ENCODE peak calls at places on chromosomes 7 and 10, in four cellular contexts. O is HepG2, E is A549, Y is GM12878. K is an unnamed sample.

GRCh38 chr7:105875505-105875904 is 894 bp downstream of the ATXN7L1 start:
- DNase-seq in E (no peak), Y (no peak), O (no peak), K (no peak)

GRCh38 chr7:69434350-69434749 is 163.9 kb upstream of the AUTS2 start:
- DNase-seq in E (no peak), Y (peak), O (no peak), K (no peak)

GRCh38 chr10:13945760-13946460 is 359.1 kb downstream of the PRPF18 start:
- DNase-seq in Y (no peak), E (no peak), O (no peak), K (no peak)

GRCh38 chr7:44143606-44144250 is 2.6 kb upstream of the MYL7 start:
- DNase-seq in Y (no peak), E (no peak), O (no peak), K (no peak)

GRCh38 chr7:20697351-20697750 is 81.9 kb downstream of the ABCB5 start:
- DNase-seq in Y (no peak), O (no peak), E (no peak), K (no peak)

GRCh38 chr7:39434012-39434411 is 132.2 kb upstream of the YAE1 start:
- DNase-seq in E (no peak), Y (no peak), O (no peak), K (no peak)

GRCh38 chr10:68155615-68156205 is 46.4 kb downstream of the MYPN start:
- DNase-seq in O (no peak), E (no peak), Y (no peak), K (no peak)

GRCh38 chr7:108413782-108414492 is 42.3 kb downstream of the NRCAM start:
- DNase-seq in O (no peak), E (peak), Y (no peak), K (no peak)

GRCh38 chr10:126919426-126919825 is 14.2 kb downstream of the DOCK1 start:
- DNase-seq in Y (no peak), E (no peak), O (no peak), K (no peak)

GRCh38 chr7:45451636-45452035 is 122.5 kb upstream of the ADCY1 start:
- DNase-seq in O (no peak), Y (no peak), E (no peak), K (no peak)

DNA sequence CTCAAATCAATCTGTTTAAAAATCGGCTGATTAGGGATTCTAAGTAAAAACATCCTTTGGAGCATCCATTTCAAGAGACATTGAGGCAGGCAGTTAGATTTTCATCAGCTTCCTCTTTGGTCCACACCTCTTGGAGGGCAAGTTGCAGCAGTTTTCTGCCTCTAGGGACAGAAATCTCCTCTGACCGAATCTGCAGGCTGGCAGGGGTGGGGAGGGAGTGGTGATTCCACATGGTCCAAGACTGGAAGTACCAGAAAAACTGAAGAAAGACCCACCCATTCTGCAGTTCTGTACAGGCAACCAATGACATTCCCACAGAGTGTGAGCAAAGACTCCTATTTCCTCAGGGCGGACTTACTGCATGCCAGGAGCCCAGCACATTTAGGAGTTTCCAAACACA is 29.0 kb downstream of the FGFBP3 start:
- DNase-seq in E (no peak), Y (no peak), O (no peak), K (no peak)
- TF ChIP-seq POLR2AphosphoS2 in E (no peak), Y (no peak), O (no peak), K (no peak)

GRCh38 chr10:131625041-131625440 is 275.8 kb upstream of the PPP2R2D start:
- DNase-seq in E (no peak), Y (no peak), O (no peak), K (no peak)
- TF ChIP-seq POLR2AphosphoS2 in E (no peak), Y (no peak), O (no peak), K (no peak)

DNA sequence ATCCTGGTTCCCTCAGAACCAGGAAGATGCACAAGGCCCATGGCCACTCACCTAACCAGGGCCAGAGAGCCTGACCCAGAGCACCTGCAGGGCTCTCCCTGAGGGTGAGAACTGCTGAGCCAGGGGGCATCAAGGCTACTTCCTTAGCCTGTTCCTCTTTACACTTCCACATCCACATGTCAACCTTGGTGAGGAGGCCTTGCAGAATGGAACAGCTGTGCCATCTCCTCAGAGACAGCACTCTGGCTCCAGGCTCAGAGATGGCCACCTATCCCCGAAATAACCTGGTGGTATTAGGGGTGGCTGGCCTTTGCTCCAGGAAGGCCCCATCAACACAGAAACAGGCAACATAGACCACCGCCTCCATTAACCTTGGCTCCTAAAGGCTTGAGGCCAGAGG is 473.0 kb downstream of the RPS24 start:
- DNase-seq in E (no peak), Y (no peak), O (no peak), K (no peak)
- TF ChIP-seq POLR2AphosphoS2 in E (no peak), Y (no peak), O (no peak), K (no peak)

DNA sequence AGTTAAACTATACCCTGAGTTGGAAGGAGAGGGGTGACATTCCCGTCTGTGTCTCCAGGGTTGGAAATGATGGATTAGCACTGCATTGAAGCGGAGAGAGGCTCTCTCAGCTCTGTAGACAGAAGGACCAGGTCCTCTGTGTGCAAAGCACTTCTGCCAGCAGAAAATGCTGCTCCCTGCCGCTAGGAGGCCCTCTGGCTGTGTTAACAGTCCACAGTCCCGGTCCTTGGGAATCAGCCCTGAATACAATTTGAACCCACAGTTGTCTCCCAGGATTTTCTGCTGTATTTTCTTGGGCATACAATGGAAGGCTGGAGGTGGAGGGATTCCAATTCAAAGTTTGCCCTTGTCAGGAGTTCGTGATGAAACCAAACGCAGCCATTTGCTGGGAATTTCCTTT is 205.1 kb downstream of the GLRX3 start:
- DNase-seq in O (no peak), E (no peak), Y (no peak), K (peak)
- TF ChIP-seq POLR2AphosphoS2 in O (no peak), E (no peak), Y (no peak), K (no peak)

DNA sequence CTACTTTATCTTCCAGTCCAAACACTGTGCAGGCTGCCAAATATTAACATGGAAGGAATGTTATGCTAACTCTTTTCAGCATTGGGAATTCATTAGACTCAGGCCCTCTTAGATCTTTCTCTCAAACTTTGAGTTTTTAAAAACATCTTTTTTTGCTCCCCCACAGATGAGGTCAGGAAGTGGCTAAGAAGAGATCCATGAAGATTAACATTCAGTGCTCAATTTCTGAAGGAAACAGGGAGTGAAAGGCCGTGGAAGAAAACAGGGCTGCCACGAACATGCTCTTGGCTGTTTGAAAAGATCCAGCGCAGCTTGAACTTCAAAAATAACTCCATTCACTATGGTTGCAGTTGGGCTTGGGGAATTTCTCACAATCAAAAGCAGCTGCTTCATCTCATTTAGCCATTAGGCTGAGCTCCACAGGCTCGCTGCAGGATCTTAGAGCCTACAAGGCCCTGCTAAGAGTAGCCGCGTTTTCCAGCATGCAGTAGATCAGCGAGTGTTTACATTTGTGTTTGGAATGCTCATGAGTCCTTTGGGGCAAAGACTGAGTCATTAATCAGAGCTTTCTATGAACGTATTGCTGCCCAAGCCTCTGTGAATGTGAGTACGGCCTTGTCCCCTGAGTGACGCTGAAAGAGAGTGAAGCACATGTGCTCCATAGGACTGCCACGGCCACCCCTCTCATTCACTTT is 41.2 kb upstream of the TNS3 start:
- DNase-seq in Y (no peak), O (peak), E (no peak), K (no peak)
- TF ChIP-seq POLR2AphosphoS2 in Y (no peak), O (no peak), E (no peak), K (no peak)

DNA sequence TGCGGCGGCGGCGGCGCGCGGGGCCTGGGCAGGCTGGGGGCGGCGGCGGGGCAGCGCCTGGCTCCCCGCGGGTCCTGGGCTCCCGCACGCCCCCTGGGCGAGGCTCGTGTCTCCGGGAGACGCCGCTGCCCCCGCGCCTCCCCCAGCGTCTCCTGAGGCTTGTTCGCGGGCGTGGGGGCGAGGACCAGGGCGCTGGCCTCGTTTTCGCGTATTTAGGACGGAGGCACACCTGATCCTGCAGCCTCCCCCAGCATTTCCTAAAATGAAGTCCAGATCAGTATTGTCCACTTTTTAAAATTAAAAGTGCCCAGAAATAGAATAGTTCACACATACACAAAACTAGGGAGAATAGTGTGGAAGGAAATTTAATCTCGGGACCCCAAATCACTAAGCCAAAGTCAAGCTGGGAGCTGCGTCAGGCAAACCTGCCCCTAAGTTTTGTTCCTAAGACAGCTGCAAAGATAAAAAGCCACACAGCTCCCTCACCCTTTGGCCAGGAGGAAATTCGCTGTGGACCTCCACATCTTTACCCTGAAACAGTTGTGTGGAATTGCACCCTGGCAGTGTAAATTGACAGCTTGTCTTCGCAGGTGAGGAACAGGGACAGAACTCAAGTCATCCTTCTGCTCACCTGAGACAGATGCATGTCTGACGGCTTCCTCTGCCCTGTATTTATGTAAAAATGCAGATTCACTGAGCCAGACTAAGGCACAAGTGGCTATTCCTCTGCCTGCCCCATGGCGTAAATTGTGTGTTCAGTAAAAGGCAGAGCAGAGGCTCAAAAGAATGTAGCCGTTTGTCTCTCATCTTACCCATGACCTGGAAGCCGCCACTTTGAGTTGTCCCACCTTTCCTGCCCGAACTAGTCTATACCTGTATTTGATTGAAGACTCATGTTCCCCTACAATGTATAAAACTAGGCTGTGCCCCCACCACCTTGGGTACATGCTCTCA is 740 bp downstream of the GALNT11 start:
- DNase-seq in Y (no peak), O (no peak), E (no peak), K (peak)
- TF ChIP-seq POLR2AphosphoS2 in Y (no peak), O (no peak), E (no peak), K (no peak)

GRCh38 chr7:151592868-151593486 is 73.3 kb upstream of the RHEB start:
- DNase-seq in E (peak), O (no peak), Y (no peak), K (no peak)
- TF ChIP-seq POLR2AphosphoS2 in E (no peak), O (no peak), Y (no peak), K (no peak)

DNA sequence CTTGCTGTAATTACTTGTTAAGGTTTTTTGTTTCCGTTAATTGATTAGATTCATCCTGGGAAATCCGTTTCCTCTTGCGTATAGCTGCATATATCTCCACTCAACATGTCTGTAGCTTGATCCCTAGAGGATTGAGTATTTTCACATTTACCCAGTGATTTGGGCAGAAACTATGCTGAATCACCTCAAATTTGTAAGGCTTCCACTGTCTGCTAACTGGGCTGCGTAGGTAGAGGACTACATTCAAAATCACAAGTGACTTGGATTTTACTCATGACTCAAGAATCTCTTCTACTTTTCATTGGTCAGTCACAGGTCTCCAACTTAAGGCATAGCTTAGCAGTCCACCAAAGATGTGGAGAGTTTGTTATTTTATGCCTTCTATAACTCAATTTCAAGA is 141.8 kb downstream of the POLR1F start:
- DNase-seq in O (no peak), Y (no peak), E (no peak), K (no peak)
- TF ChIP-seq POLR2AphosphoS2 in O (no peak), Y (no peak), E (no peak), K (no peak)

GRCh38 chr10:75444781-75445386 is 13.5 kb downstream of the LRMDA start:
- DNase-seq in Y (no peak), O (no peak), E (no peak), K (no peak)
- TF ChIP-seq POLR2AphosphoS2 in Y (no peak), O (no peak), E (no peak), K (no peak)

GRCh38 chr10:86653379-86653778 is 968 bp upstream of the OPN4 start:
- DNase-seq in Y (no peak), O (no peak), E (no peak), K (no peak)

GRCh38 chr10:86652361-86653202 is 1.8 kb upstream of the OPN4 start:
- DNase-seq in Y (no peak), O (no peak), E (no peak), K (no peak)

GRCh38 chr10:86650151-86650550 is 4.2 kb upstream of the OPN4 start:
- DNase-seq in E (no peak), Y (no peak), O (no peak), K (no peak)

GRCh38 chr10:86651021-86651471 is 3.3 kb upstream of the OPN4 start:
- DNase-seq in E (no peak), O (no peak), Y (no peak), K (no peak)

GRCh38 chr10:86651631-86652331 is 2.6 kb upstream of the OPN4 start:
- DNase-seq in O (no peak), Y (no peak), E (no peak), K (no peak)
- TF ChIP-seq POLR2AphosphoS2 in O (no peak), Y (no peak), E (no peak), K (no peak)

K was measured in K562.